ENCODE peak calls at places on chromosome 1, in five cellular contexts. E is naive thymus-derived CD4-positive, alpha-beta T cell; L is fibroblast of the aortic adventitia; Q is activated naive CD4-positive, alpha-beta T cell; I is HTR-8/SVneo. J is an unnamed sample.
A peak's percentile ranks its signal among the peaks of the same experiment; 100 is the strongest.

GRCh38 chr1:178652506-178652905 is 72.5 kb upstream of the RALGPS2 start:
- DNase-seq in L (no peak), I (no peak), E (no peak), Q (no peak), J (no peak)

GRCh38 chr1:230250676-230251075 is 175.5 kb downstream of the PGBD5 start:
- DNase-seq in E (no peak), L (no peak), Q (no peak), I (no peak), J (no peak)

GRCh38 chr1:32872189-32872898 is 1.6 kb upstream of the FNDC5 start:
- DNase-seq in I (peak; percentile 62), E (peak; percentile 58), L (peak; percentile 63), Q (peak; percentile 44), J (peak; percentile 48)

GRCh38 chr1:37274896-37275631 is 199.3 kb upstream of the ZC3H12A start:
- DNase-seq in I (no peak), E (no peak), L (no peak), Q (no peak), J (no peak)

GRCh38 chr1:62725981-62726588 is 37.9 kb upstream of the DOCK7 start:
- DNase-seq in Q (no peak), L (peak; percentile 58), I (no peak), E (no peak), J (no peak)

GRCh38 chr1:3454811-3455618 is 550 bp downstream of the ARHGEF16 start:
- DNase-seq in I (peak; percentile 53), L (no peak), E (no peak), Q (no peak), J (peak; percentile 15)

GRCh38 chr1:236124965-236125364 is 17.4 kb upstream of the GPR137B start:
- DNase-seq in I (no peak), L (no peak), E (no peak), Q (no peak), J (no peak)

GRCh38 chr1:70718086-70718630 is 307.1 kb downstream of the CTH start:
- DNase-seq in L (peak; percentile 81), I (no peak), E (no peak), Q (no peak), J (no peak)

GRCh38 chr1:212205006-212205405 is 80.2 kb upstream of the PPP2R5A start:
- DNase-seq in Q (no peak), E (no peak), I (no peak), L (no peak), J (no peak)

GRCh38 chr1:109617291-109617801 is 2.1 kb downstream of the GNAT2 start:
- DNase-seq in L (peak; percentile 94), I (no peak), E (no peak), Q (no peak), J (no peak)

GRCh38 chr1:110554871-110555801 is 36.2 kb upstream of the KCNA10 start:
- DNase-seq in I (no peak), E (peak; percentile 56), L (no peak), Q (no peak), J (peak; percentile 27)

GRCh38 chr1:205680073-205680851 is at the start of gene SLC45A3:
- DNase-seq in E (peak; percentile 18), L (no peak), Q (no peak), I (peak; percentile 81), J (peak; percentile 12)